ENCODE peak calls at places on chromosomes 6 and 20, in six cellular contexts. L, C, U, W, M and X are unnamed samples.

GRCh38 chr20:36862857-36863668 is 12.9 kb upstream of the TLDC2 start:
- DNase-seq in L (no peak), C (no peak), U (no peak), W (no peak), M (peak), X (no peak)

GRCh38 chr6:129646617-129647016 is 63.4 kb downstream of the ARHGAP18 start:
- DNase-seq in L (no peak), C (no peak), U (no peak), W (no peak), M (no peak), X (no peak)

GRCh38 chr6:100881707-100882040 is 545 bp upstream of the ASCC3 start:
- DNase-seq in L (no peak), C (no peak), U (no peak), W (no peak), M (no peak), X (no peak)

GRCh38 chr20:40813213-40813510 is 124.1 kb upstream of the MAFB start:
- DNase-seq in L (no peak), C (no peak), U (no peak), W (no peak), M (no peak), X (no peak)

GRCh38 chr20:61516398-61517208 is 264.5 kb downstream of the CDH4 start:
- DNase-seq in L (no peak), C (no peak), U (no peak), W (no peak), M (no peak), X (no peak)

GRCh38 chr6:29723666-29724588 is 693 bp downstream of the HLA-F start:
- DNase-seq in L (no peak), C (peak), U (no peak), W (peak), M (peak), X (no peak)

GRCh38 chr6:6586671-6587526 is 1.6 kb upstream of the LY86 start:
- DNase-seq in L (no peak), C (no peak), U (no peak), W (no peak), M (no peak), X (no peak)

GRCh38 chr6:90131091-90131490 is 165.6 kb downstream of the BACH2 start:
- DNase-seq in L (no peak), C (no peak), U (no peak), W (no peak), M (no peak), X (no peak)

GRCh38 chr20:14333734-14334133 is 3.7 kb downstream of the FLRT3 start:
- DNase-seq in L (no peak), C (no peak), U (no peak), W (no peak), M (no peak), X (no peak)

GRCh38 chr20:14335122-14335521 is 2.3 kb downstream of the FLRT3 start:
- DNase-seq in L (no peak), C (no peak), U (no peak), W (no peak), M (no peak), X (no peak)

GRCh38 chr20:14334306-14334930 is 3.0 kb downstream of the FLRT3 start:
- DNase-seq in L (peak), C (peak), U (peak), W (no peak), M (peak), X (no peak)

GRCh38 chr20:14337400-14338171 is at the start of gene FLRT3:
- DNase-seq in L (peak), C (peak), U (peak), W (no peak), M (peak), X (peak)

DNA sequence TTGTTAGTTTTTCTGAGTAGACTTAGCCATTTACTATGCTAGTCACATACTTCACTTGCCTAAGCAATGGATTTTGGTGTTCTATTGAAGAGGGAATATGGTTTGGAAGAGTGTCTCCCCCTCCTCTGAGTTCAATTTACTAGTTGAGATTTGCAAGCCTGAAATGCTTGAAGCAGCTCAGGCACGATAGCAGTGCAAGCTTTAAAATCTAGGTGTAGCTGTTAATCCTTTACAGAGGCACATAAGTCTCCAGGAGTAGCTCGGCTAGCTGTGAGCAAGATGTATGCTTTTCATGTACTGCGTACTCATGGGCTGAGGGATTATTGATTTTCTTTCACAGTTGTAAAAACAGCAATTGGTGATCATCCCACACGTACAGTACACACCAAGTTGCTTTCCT is 745 bp downstream of the FLRT3 start:
- DNase-seq in L (peak), C (peak), U (peak), W (no peak), M (peak), X (no peak)
- H3K27ac ChIP-seq in L (no peak), C (no peak), U (peak), W (no peak), M (no peak), X (peak)

GRCh38 chr6:166661329-166661728 is 34.3 kb upstream of the RPS6KA2 start:
- DNase-seq in L (no peak), C (no peak), U (no peak), W (no peak), M (no peak), X (no peak)

GRCh38 chr6:166660157-166660686 is 33.2 kb upstream of the RPS6KA2 start:
- DNase-seq in L (no peak), C (no peak), U (no peak), W (no peak), M (no peak), X (no peak)

GRCh38 chr6:166662690-166663089 is 35.6 kb upstream of the RPS6KA2 start:
- DNase-seq in L (no peak), C (no peak), U (no peak), W (no peak), M (no peak), X (no peak)

GRCh38 chr6:166663568-166663967 is 36.5 kb upstream of the RPS6KA2 start:
- DNase-seq in L (no peak), C (no peak), U (no peak), W (no peak), M (no peak), X (no peak)

DNA sequence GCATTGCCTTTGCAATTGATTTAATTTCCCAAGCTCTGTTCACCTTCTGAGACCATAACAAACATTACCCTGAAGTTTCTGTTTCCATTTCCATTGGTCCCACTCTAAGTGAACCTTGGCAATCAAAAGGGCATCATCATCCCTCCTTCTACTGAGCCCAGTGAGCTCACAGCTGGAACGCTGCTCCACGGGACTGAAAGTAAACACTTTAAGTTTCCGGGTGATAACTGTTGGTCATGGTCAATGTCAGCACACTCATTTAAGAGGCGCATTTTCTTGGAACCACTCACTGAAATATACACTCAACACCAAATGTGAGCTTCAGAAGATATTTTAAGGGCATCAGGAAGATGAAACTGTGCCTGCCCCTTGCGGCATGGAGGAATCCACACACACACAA is 37.1 kb upstream of the RPS6KA2 start:
- DNase-seq in L (peak), C (no peak), U (no peak), W (no peak), M (no peak), X (no peak)
- H3K27ac ChIP-seq in L (no peak), C (no peak), U (no peak), W (no peak), M (no peak), X (no peak)

GRCh38 chr6:165844232-165844631 is 181.2 kb upstream of the PDE10A start:
- DNase-seq in L (no peak), C (no peak), U (no peak), W (no peak), M (no peak), X (no peak)

GRCh38 chr6:165843568-165844113 is 180.6 kb upstream of the PDE10A start:
- DNase-seq in L (no peak), C (no peak), U (no peak), W (no peak), M (no peak), X (no peak)

GRCh38 chr6:165844801-165845364 is 181.8 kb upstream of the PDE10A start:
- DNase-seq in L (no peak), C (no peak), U (no peak), W (no peak), M (no peak), X (no peak)

GRCh38 chr6:165842291-165842936 is 179.4 kb upstream of the PDE10A start:
- DNase-seq in L (no peak), C (no peak), U (no peak), W (no peak), M (peak), X (no peak)

GRCh38 chr6:165843121-165843520 is 180.1 kb upstream of the PDE10A start:
- DNase-seq in L (no peak), C (no peak), U (no peak), W (no peak), M (peak), X (no peak)
- H3K27ac ChIP-seq in L (no peak), C (no peak), U (no peak), W (no peak), M (no peak), X (no peak)

GRCh38 chr20:8432435-8433148 is 300.5 kb downstream of the PLCB1 start:
- DNase-seq in L (no peak), C (no peak), U (no peak), W (no peak), M (peak), X (no peak)

GRCh38 chr20:8434326-8434876 is 302.3 kb downstream of the PLCB1 start:
- DNase-seq in L (no peak), C (no peak), U (no peak), W (no peak), M (no peak), X (no peak)

GRCh38 chr20:8435251-8436035 is 303.4 kb downstream of the PLCB1 start:
- DNase-seq in L (no peak), C (no peak), U (no peak), W (no peak), M (no peak), X (no peak)

GRCh38 chr20:8431538-8432434 is 299.7 kb downstream of the PLCB1 start:
- DNase-seq in L (no peak), C (no peak), U (peak), W (no peak), M (peak), X (no peak)

GRCh38 chr20:8433286-8433685 is 301.2 kb downstream of the PLCB1 start:
- DNase-seq in L (no peak), C (no peak), U (no peak), W (no peak), M (no peak), X (no peak)
- H3K27ac ChIP-seq in L (no peak), C (no peak), U (no peak), W (no peak), M (no peak), X (no peak)

DNA sequence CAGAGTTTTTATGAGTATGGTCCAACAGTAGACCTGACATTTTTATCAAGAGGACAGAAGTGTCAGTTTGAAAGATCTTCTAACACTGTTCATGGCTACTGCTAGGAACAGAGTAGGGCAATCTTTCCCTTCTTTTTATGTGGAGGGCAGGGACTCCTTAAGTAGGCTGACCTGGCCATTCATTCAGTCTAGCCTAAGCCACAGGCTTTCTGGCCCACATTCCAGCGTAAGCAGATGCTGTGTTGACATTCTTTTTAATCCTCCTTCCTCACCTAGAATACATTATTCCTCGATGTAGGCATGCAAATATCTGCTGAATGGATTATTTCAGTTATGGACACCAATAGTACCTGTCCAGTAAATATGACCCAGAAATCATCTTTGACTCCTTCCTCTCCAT is 188.3 kb downstream of the ATXN1 start:
- DNase-seq in L (no peak), C (no peak), U (no peak), W (no peak), M (peak), X (no peak)
- H3K27ac ChIP-seq in L (no peak), C (no peak), U (no peak), W (no peak), M (no peak), X (no peak)

GRCh38 chr6:170174771-170175643 is 115.9 kb downstream of the DLL1 start:
- DNase-seq in L (no peak), C (no peak), U (peak), W (no peak), M (no peak), X (no peak)
- H3K27ac ChIP-seq in L (no peak), C (peak), U (no peak), W (no peak), M (no peak), X (no peak)